ENCODE peak calls at places on chromosomes 3 and 15, in seven cellular contexts. K, T, Z, P, N, L and H are unnamed samples.

GRCh38 chr15:68552344-68552743 is 26.4 kb upstream of the CORO2B start:
- DNase-seq in K (no peak), T (no peak), Z (no peak), P (no peak), N (no peak), L (no peak), H (no peak)

GRCh38 chr15:66912001-66912400 is 153.4 kb upstream of the SMAD3 start:
- DNase-seq in K (no peak), T (no peak), Z (no peak), P (peak), N (no peak), L (peak), H (peak)

GRCh38 chr15:57395292-57395691 is 19.0 kb downstream of the CGNL1 start:
- DNase-seq in K (no peak), T (peak), Z (peak), P (peak), N (no peak), L (peak), H (peak)

GRCh38 chr15:83114305-83114704 is 6.9 kb downstream of the TM6SF1 start:
- DNase-seq in K (no peak), T (no peak), Z (no peak), P (no peak), N (no peak), L (no peak), H (no peak)

GRCh38 chr3:127672429-127673190 is at the start of gene ABTB1:
- DNase-seq in K (peak), T (peak), Z (peak), P (peak), N (peak), L (peak), H (peak)

GRCh38 chr15:29827421-29827820 is 5.2 kb upstream of the TJP1 start:
- DNase-seq in K (no peak), T (no peak), Z (no peak), P (no peak), N (no peak), L (no peak), H (no peak)

GRCh38 chr3:112333386-112334334 is 704 bp downstream of the CD200 start:
- DNase-seq in K (peak), T (no peak), Z (no peak), P (peak), N (no peak), L (no peak), H (no peak)

GRCh38 chr15:59952960-59953359 is 51.2 kb upstream of the FOXB1 start:
- DNase-seq in K (no peak), T (no peak), Z (no peak), P (no peak), N (no peak), L (no peak), H (no peak)

GRCh38 chr3:127820221-127820870 is 2.0 kb downstream of the MGLL start:
- DNase-seq in K (no peak), T (peak), Z (peak), P (peak), N (no peak), L (no peak), H (peak)

GRCh38 chr15:70234256-70234965 is 136.7 kb upstream of the TLE3 start:
- DNase-seq in K (no peak), T (peak), Z (no peak), P (peak), N (no peak), L (no peak), H (no peak)

GRCh38 chr3:170811515-170811914 is 58.5 kb downstream of the RPL22L1 start:
- DNase-seq in K (no peak), T (peak), Z (no peak), P (no peak), N (no peak), L (no peak), H (no peak)

GRCh38 chr3:64884574-64884973 is 196.8 kb upstream of the ADAMTS9 start:
- DNase-seq in K (no peak), T (no peak), Z (no peak), P (no peak), N (no peak), L (no peak), H (no peak)

GRCh38 chr15:70094690-70095311 is 2.9 kb downstream of the TLE3 start:
- DNase-seq in K (no peak), T (no peak), Z (no peak), P (no peak), N (no peak), L (no peak), H (no peak)

GRCh38 chr15:96462768-96463167 is 132.3 kb downstream of the NR2F2 start:
- DNase-seq in K (no peak), T (peak), Z (no peak), P (no peak), N (no peak), L (no peak), H (no peak)

GRCh38 chr3:99776516-99777209 is 41.0 kb upstream of the CMSS1 start:
- DNase-seq in K (no peak), T (no peak), Z (no peak), P (no peak), N (no peak), L (no peak), H (no peak)

GRCh38 chr3:172305552-172305951 is 142.7 kb downstream of the GHSR start:
- DNase-seq in K (no peak), T (peak), Z (peak), P (no peak), N (no peak), L (peak), H (no peak)

GRCh38 chr15:46344115-46344749 is 709.4 kb downstream of the SQOR start:
- DNase-seq in K (no peak), T (no peak), Z (no peak), P (no peak), N (no peak), L (peak), H (no peak)

GRCh38 chr3:182258538-182259177 is 534.6 kb upstream of the ATP11B start:
- DNase-seq in K (no peak), T (peak), Z (peak), P (no peak), N (no peak), L (no peak), H (peak)

GRCh38 chr3:56976666-56977560 is 83.6 kb upstream of the SPATA12 start:
- DNase-seq in K (no peak), T (peak), Z (no peak), P (no peak), N (no peak), L (no peak), H (no peak)

GRCh38 chr3:173635826-173636225 is 238.3 kb downstream of the NLGN1 start:
- DNase-seq in K (no peak), T (no peak), Z (no peak), P (no peak), N (no peak), L (no peak), H (no peak)

GRCh38 chr3:46701211-46701939 is at the start of gene TMIE:
- DNase-seq in K (no peak), T (no peak), Z (no peak), P (no peak), N (peak), L (no peak), H (no peak)

GRCh38 chr15:76793162-76793561 is 112.0 kb downstream of the SCAPER start:
- DNase-seq in K (no peak), T (no peak), Z (no peak), P (peak), N (no peak), L (no peak), H (no peak)

GRCh38 chr3:45885979-45886711 is at the start of gene CCR9:
- DNase-seq in K (no peak), T (no peak), Z (no peak), P (no peak), N (no peak), L (no peak), H (no peak)

GRCh38 chr3:51813539-51813938 is 34.5 kb upstream of the IQCF6 start:
- DNase-seq in K (peak), T (no peak), Z (no peak), P (no peak), N (peak), L (peak), H (no peak)

GRCh38 chr3:13193320-13194284 is 120.4 kb upstream of the IQSEC1 start:
- DNase-seq in K (no peak), T (no peak), Z (no peak), P (no peak), N (no peak), L (peak), H (no peak)

GRCh38 chr3:40582401-40583027 is 57.8 kb downstream of the ZNF621 start:
- DNase-seq in K (no peak), T (no peak), Z (no peak), P (no peak), N (no peak), L (no peak), H (no peak)

GRCh38 chr15:80567721-80568157 is 127.4 kb upstream of the ABHD17C start:
- DNase-seq in K (no peak), T (peak), Z (peak), P (peak), N (no peak), L (peak), H (peak)

GRCh38 chr15:74010929-74011540 is 16.5 kb downstream of the PML start:
- DNase-seq in K (no peak), T (peak), Z (no peak), P (no peak), N (no peak), L (no peak), H (no peak)

GRCh38 chr3:24640330-24640877 is 145.8 kb upstream of the THRB start:
- DNase-seq in K (no peak), T (peak), Z (peak), P (no peak), N (no peak), L (peak), H (no peak)

DNA sequence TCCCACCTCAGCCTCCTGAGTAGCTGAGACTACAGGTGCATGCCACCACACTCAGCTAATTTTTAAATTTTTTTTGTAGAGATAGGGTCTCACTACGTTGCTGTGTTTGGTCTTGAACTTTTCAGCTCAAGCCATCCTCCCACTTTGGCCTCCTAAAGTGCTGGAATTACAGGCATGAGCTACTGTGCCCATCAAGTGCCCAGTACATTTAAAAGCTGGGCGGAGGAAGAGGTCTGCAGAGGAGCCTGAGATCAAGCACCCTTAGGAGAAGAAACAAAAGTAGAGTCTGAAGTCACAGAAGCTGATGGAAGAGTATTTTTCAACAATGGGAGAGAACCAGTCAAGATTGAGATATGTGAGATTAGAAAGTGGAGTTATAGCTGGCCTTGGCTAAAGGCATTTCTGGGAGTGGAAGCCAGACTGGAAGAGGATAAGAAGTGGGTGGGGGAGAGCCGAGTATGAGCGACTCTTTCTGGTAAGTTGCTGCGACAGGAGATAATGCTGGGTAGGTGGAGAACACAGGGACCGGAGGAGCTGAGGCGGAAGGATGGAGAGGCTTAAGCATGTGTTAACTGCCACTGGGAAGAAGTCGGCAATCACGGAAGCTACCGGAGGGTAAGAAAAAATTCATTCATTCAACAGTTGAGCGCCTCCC is 782 bp upstream of the IREB2 start:
- DNase-seq in K (no peak), T (no peak), Z (no peak), P (peak), N (no peak), L (no peak), H (no peak)
- H3K4me3 ChIP-seq in K (peak), T (peak), Z (peak), P (peak), N (peak), L (peak), H (peak)

GRCh38 chr3:20160230-20160629 is 25.8 kb downstream of the SGO1 start:
- DNase-seq in K (no peak), T (no peak), Z (no peak), P (no peak), N (no peak), L (no peak), H (no peak)

GRCh38 chr3:20154078-20154477 is 31.9 kb downstream of the SGO1 start:
- DNase-seq in K (no peak), T (no peak), Z (no peak), P (no peak), N (no peak), L (no peak), H (no peak)

DNA sequence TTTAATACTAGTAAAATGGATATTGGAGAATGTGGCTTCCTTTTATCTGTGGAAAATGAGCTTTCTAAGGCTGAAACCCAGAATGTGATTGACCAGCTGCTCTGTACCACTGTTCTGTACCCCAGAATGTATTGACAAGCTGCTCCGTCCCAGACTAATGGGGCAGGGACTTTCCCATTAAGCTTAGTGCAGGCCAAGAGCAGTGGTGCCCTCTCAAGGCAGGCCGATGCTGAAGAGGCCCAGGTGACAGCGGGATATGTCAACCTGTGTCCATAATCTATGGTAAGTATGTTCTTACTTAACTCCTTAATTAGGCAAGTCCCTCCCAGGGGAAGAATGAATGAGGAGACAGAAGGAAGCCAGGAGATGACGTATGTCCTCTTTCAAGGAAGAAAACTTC is 31.1 kb downstream of the SGO1 start:
- DNase-seq in K (no peak), T (no peak), Z (peak), P (peak), N (no peak), L (no peak), H (peak)
- TF ChIP-seq CTCF in K (no peak), T (no peak), Z (no peak), P (peak), N (no peak), L (no peak), H (no peak)

GRCh38 chr15:88618686-88619085 is 2.5 kb upstream of the AEN start:
- DNase-seq in K (no peak), T (no peak), Z (no peak), P (peak), N (no peak), L (no peak), H (no peak)
- H3K4me3 ChIP-seq in K (no peak), T (no peak), Z (no peak), P (no peak), N (no peak), L (no peak), H (no peak)

GRCh38 chr3:102226463-102226862 is 208.4 kb upstream of the ZPLD1 start:
- DNase-seq in K (no peak), T (no peak), Z (no peak), P (no peak), N (no peak), L (no peak), H (no peak)

GRCh38 chr3:102230057-102230456 is 204.8 kb upstream of the ZPLD1 start:
- DNase-seq in K (no peak), T (no peak), Z (no peak), P (no peak), N (no peak), L (no peak), H (no peak)

GRCh38 chr3:102225407-102226132 is 209.2 kb upstream of the ZPLD1 start:
- DNase-seq in K (no peak), T (peak), Z (peak), P (no peak), N (no peak), L (peak), H (peak)

GRCh38 chr3:102233881-102234280 is 200.9 kb upstream of the ZPLD1 start:
- DNase-seq in K (no peak), T (no peak), Z (no peak), P (no peak), N (no peak), L (no peak), H (peak)

GRCh38 chr3:102229062-102229655 is 205.7 kb upstream of the ZPLD1 start:
- DNase-seq in K (peak), T (peak), Z (peak), P (peak), N (peak), L (peak), H (peak)
- TF ChIP-seq CTCF in K (peak), T (peak), Z (peak), P (peak), N (peak), L (peak), H (peak)

GRCh38 chr3:37569991-37570390 is 291.7 kb upstream of the CTDSPL start:
- DNase-seq in K (no peak), T (no peak), Z (no peak), P (no peak), N (no peak), L (no peak), H (no peak)
- H3K4me3 ChIP-seq in K (no peak), T (no peak), Z (no peak), P (no peak), N (no peak), L (no peak), H (no peak)

DNA sequence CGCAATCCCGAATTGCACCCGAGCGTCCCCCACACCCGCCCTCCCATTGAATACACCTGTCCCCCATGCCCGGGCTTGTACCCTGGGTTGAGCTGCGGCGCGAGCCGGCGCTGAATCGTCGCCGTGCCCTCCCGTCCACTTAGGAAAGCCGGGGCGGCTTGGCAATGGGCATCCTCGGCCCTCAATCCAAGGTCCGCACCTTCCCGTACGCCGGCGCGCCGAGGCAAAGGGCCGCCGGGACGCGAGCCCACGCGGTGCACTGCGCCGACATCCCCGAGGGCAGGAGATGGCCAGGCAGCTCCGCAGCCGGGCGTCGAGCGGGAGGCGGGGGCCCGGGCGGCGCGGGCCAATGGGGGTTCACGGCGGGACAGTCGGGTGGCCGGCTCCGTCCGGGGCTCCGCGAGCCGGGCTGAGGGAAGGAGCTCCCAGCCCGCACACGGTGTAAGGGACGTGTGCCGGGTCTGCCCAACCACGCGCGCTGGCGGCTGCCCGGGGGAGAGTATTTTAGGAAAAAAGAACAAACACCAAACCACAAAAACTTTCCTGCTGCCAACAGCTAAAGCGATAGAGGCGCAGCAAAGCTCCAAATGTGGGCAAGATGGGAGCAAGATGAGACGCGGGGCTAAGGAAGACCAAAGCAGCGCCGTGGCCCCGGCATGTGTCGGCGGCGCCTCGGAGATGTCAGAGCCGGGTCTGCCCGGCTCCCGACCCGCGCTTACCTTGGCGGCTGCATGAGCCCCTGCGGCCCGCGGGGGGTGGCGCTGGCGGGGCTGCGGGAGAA is 621 bp downstream of the RGMA start:
- DNase-seq in K (peak), T (no peak), Z (peak), P (peak), N (peak), L (peak), H (no peak)
- TF ChIP-seq CTCF in K (peak), T (no peak), Z (no peak), P (peak), N (no peak), L (no peak), H (no peak)

DNA sequence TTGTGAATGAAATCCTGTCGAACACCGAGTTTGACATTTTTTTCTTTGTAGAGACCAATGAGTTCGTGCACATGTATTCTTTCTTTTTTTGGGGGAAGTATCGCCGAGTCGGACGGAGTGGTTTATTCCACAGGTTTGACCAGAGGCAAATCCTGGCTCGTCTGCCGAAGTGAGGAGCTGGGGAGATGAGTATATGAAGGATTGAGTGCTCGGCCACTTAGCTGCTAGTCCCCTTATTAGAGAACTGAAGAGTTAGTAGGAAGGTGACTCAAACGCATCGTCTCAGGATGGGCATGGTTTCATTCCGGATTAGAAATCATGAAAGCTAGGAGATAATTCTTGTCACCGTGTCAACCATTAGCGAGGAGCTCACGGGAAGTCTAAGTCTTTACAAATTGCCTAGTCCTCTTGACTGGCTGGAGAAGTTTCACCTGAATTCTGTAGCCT is 154.7 kb upstream of the GOLIM4 start:
- DNase-seq in K (no peak), T (no peak), Z (no peak), P (peak), N (no peak), L (no peak), H (peak)
- H3K4me3 ChIP-seq in K (peak), T (no peak), Z (peak), P (peak), N (peak), L (no peak), H (peak)

DNA sequence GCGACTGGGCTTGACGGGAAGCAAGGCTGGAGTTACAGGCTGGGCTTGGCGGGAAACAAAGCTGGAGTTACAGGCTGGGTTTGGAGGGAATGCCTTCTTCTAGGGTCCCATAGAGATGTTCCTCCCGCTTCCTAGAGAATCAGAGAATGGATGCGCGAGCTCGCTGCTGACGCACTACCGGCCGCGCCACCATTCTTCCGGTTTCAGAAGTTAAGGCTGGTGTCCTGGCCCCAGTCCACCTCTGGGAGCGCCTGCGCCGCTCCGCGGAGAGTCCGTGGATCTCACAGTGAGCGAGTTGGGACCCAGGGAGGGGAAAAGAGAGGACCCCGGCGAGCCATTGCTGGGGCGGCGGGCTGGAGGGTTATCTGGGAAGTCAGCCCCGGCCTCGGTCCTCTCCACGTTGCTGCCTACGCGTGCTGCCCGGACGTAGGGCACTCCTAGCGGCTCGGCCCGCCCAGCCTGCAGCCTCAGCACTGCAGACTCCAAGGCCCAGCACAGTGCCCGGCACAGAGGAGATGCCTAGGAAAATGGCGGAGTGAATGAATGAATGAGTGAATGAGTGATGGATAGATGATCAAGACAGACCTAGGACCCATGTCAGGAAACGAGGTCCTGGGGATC is at the start of gene ZNF502:
- DNase-seq in K (peak), T (peak), Z (peak), P (peak), N (peak), L (peak), H (no peak)
- TF ChIP-seq CTCF in K (peak), T (peak), Z (no peak), P (no peak), N (peak), L (peak), H (no peak)